ENCODE peak calls at places on chromosomes 4 and X, in eight cellular contexts. N is T follicular helper cell; E is WERI-Rb-1; U is A172; T is NCI-H774; M is WTC11; S is occipital lobe; X is effector memory CD8-positive, alpha-beta T cell. L is an unnamed sample.

GRCh38 chr4:73212982-73213730 is 45.4 kb downstream of the ANKRD17 start:
- DNase-seq in E (no peak), M (no peak), T (no peak), X (no peak), N (no peak), S (no peak), U (no peak), L (no peak)

GRCh38 chr4:17276821-17277220 is 235.1 kb downstream of the QDPR start:
- DNase-seq in U (no peak), N (no peak), X (no peak), E (no peak), S (no peak), T (no peak), M (no peak), L (no peak)

GRCh38 chr4:26001816-26002215 is 87.8 kb downstream of the SMIM20 start:
- DNase-seq in T (no peak), X (no peak), S (no peak), E (no peak), M (no peak), U (no peak), N (no peak), L (no peak)

GRCh38 chrX:116499780-116500179 is 37.0 kb upstream of the CT83 start:
- DNase-seq in X (no peak), T (no peak), E (no peak), M (no peak), N (no peak), S (no peak), U (no peak), L (no peak)

GRCh38 chr4:137543198-137543597 is 10.9 kb upstream of the PCDH18 start:
- DNase-seq in E (no peak), M (peak), N (no peak), U (no peak), T (no peak), X (no peak), S (no peak), L (no peak)

GRCh38 chr4:128787509-128788311 is 21.8 kb upstream of the JADE1 start:
- DNase-seq in N (no peak), T (no peak), U (no peak), E (no peak), S (no peak), X (no peak), M (no peak), L (no peak)

GRCh38 chr4:25621027-25621930 is 34.4 kb upstream of the SLC34A2 start:
- DNase-seq in S (no peak), M (no peak), T (no peak), E (no peak), U (no peak), N (no peak), X (no peak), L (no peak)

GRCh38 chr4:38503689-38504395 is 160.2 kb upstream of the KLF3 start:
- DNase-seq in E (no peak), M (no peak), U (no peak), N (no peak), X (no peak), S (no peak), T (no peak), L (no peak)

GRCh38 chr4:8897768-8898167 is 26.1 kb upstream of the HMX1 start:
- DNase-seq in U (peak), N (no peak), E (no peak), X (no peak), M (no peak), T (no peak), S (no peak), L (no peak)

GRCh38 chr4:72974694-72975487 is 94.6 kb downstream of the COX18 start:
- DNase-seq in X (no peak), T (peak), U (no peak), N (no peak), S (no peak), E (no peak), M (no peak), L (no peak)

GRCh38 chr4:154399259-154399974 is 92.2 kb downstream of the DCHS2 start:
- DNase-seq in U (peak), N (no peak), X (no peak), M (no peak), T (no peak), S (no peak), E (no peak), L (no peak)

GRCh38 chr4:101801957-101802356 is 11.4 kb downstream of the BANK1 start:
- DNase-seq in X (no peak), U (no peak), E (no peak), N (no peak), M (no peak), S (no peak), T (no peak), L (no peak)

GRCh38 chr4:185899833-185900232 is 87.8 kb upstream of the SORBS2 start:
- DNase-seq in M (no peak), E (no peak), T (no peak), N (no peak), X (no peak), S (no peak), U (no peak), L (no peak)

GRCh38 chr4:73843369-73843768 is 6.9 kb downstream of the CXCL6 start:
- DNase-seq in S (no peak), U (no peak), N (no peak), T (no peak), X (no peak), E (no peak), M (no peak), L (no peak)

GRCh38 chr4:70183168-70183939 is 12.2 kb upstream of the ODAM start:
- DNase-seq in T (no peak), E (peak), M (peak), X (no peak), N (no peak), S (no peak), U (peak), L (no peak)

GRCh38 chr4:839675-840443 is 13.9 kb upstream of the CPLX1 start:
- DNase-seq in E (no peak), N (no peak), T (no peak), M (no peak), U (no peak), S (no peak), X (no peak), L (no peak)

GRCh38 chr4:112448211-112448745 is 67.7 kb downstream of the NEUROG2 start:
- DNase-seq in E (no peak), S (no peak), M (no peak), N (no peak), T (no peak), X (no peak), U (peak), L (no peak)

GRCh38 chr4:59570850-59571476 is 1629.2 kb upstream of the ADGRL3 start:
- DNase-seq in T (no peak), X (no peak), E (no peak), S (no peak), U (no peak), N (no peak), M (no peak), L (no peak)

GRCh38 chr4:127631420-127631819 is 1.3 kb upstream of the INTU start:
- DNase-seq in S (no peak), X (no peak), T (no peak), N (no peak), U (peak), E (no peak), M (no peak), L (no peak)

GRCh38 chr4:78584863-78585576 is 33.5 kb downstream of the ANXA3 start:
- DNase-seq in N (no peak), U (no peak), M (no peak), X (no peak), E (no peak), T (no peak), S (no peak), L (no peak)

GRCh38 chr4:6200011-6200921 is at the start of gene JAKMIP1:
- DNase-seq in E (peak), N (peak), S (peak), M (peak), U (peak), X (peak), T (peak), L (peak)

GRCh38 chr4:183838987-183839712 is 66.0 kb upstream of the STOX2 start:
- DNase-seq in U (peak), X (no peak), M (no peak), T (no peak), E (peak), S (no peak), N (no peak), L (no peak)

GRCh38 chr4:75849459-75849858 is 52.8 kb downstream of the PPEF2 start:
- DNase-seq in U (peak), T (no peak), E (peak), M (peak), S (no peak), X (no peak), N (no peak), L (no peak)

GRCh38 chr4:88439161-88439760 is 17.7 kb upstream of the HERC5 start:
- DNase-seq in N (no peak), T (no peak), E (no peak), X (no peak), S (no peak), M (no peak), U (no peak), L (no peak)

GRCh38 chr4:3703677-3704521 is 62.3 kb upstream of the ADRA2C start:
- DNase-seq in S (no peak), N (no peak), M (no peak), X (no peak), U (peak), T (no peak), E (no peak), L (no peak)

GRCh38 chr4:16591867-16592266 is 306.6 kb downstream of the LDB2 start:
- DNase-seq in X (no peak), N (no peak), M (no peak), T (no peak), U (no peak), E (peak), S (peak), L (no peak)

GRCh38 chrX:136162827-136163427 is 15.6 kb downstream of the FHL1 start:
- DNase-seq in S (no peak), E (peak), N (peak), U (peak), T (no peak), M (peak), X (peak), L (peak)

GRCh38 chr4:28362169-28362568 is 1501.5 kb downstream of the STIM2 start:
- DNase-seq in S (no peak), M (no peak), X (no peak), U (no peak), E (no peak), T (no peak), N (no peak), L (no peak)

GRCh38 chr4:2408976-2409375 is 9.5 kb downstream of the ZFYVE28 start:
- DNase-seq in T (no peak), U (no peak), M (no peak), X (no peak), S (no peak), N (no peak), E (no peak), L (no peak)

GRCh38 chr4:37757121-37757520 is 69.4 kb upstream of the PGM2 start:
- DNase-seq in M (no peak), U (no peak), N (no peak), S (no peak), X (no peak), T (no peak), E (no peak), L (no peak)

GRCh38 chr4:89434364-89434988 is 126.9 kb upstream of the GPRIN3 start:
- DNase-seq in U (peak), T (no peak), S (no peak), M (no peak), N (no peak), X (peak), E (no peak), L (peak)

GRCh38 chr4:150244600-150244999 is 166.4 kb downstream of the DCLK2 start:
- DNase-seq in E (no peak), U (peak), M (no peak), X (no peak), S (no peak), N (no peak), T (no peak), L (peak)

GRCh38 chr4:142100941-142101340 is 464.6 kb downstream of the IL15 start:
- DNase-seq in X (no peak), N (no peak), S (no peak), E (no peak), M (no peak), U (no peak), T (no peak), L (no peak)

GRCh38 chr4:157984285-157984911 is 188.4 kb downstream of the GASK1B start:
- DNase-seq in N (no peak), M (no peak), T (no peak), U (no peak), X (no peak), E (no peak), S (no peak), L (no peak)

L was measured in NCI-H2107.